ENCODE peak calls at places on chromosomes 2 and 18, in six cellular contexts. One of them, this sample, is unnamed.

GRCh38 chr2:121398853-121399252 is 113.9 kb upstream of the TFCP2L1 start:
- DNase-seq in HT-29: no peak
- DNase-seq in psoas muscle: no peak
- DNase-seq in activated CD4-positive, alpha-beta T cell treated with anti-CD3 and anti-CD28 coated beads, Interleukin-2, amount 10 ng/mL, durations not matched to agents 24 days and 14 days: no peak
- DNase-seq in NCI-H345: no peak
- DNase-seq in activated T-helper 1 cell treated with anti-CD3 and anti-CD28 coated beads, Interleukin-2, amount 50 U/mL, for 16 hours: no peak
- DNase-seq in this sample: no peak

GRCh38 chr2:71348302-71348701 is 16.7 kb downstream of the ZNF638 start:
- DNase-seq in activated T-helper 1 cell treated with anti-CD3 and anti-CD28 coated beads, Interleukin-2, amount 50 U/mL, for 16 hours: no peak
- DNase-seq in activated CD4-positive, alpha-beta T cell treated with anti-CD3 and anti-CD28 coated beads, Interleukin-2, amount 10 ng/mL, durations not matched to agents 24 days and 14 days: no peak
- DNase-seq in psoas muscle: no peak
- DNase-seq in HT-29: peak
- DNase-seq in NCI-H345: no peak
- DNase-seq in this sample: no peak

GRCh38 chr2:39099820-39100728 is 20.8 kb downstream of the SOS1 start:
- DNase-seq in psoas muscle: no peak
- DNase-seq in activated T-helper 1 cell treated with anti-CD3 and anti-CD28 coated beads, Interleukin-2, amount 50 U/mL, for 16 hours: no peak
- DNase-seq in HT-29: no peak
- DNase-seq in NCI-H345: no peak
- DNase-seq in activated CD4-positive, alpha-beta T cell treated with anti-CD3 and anti-CD28 coated beads, Interleukin-2, amount 10 ng/mL, durations not matched to agents 24 days and 14 days: no peak
- DNase-seq in this sample: no peak

GRCh38 chr2:47232738-47233415 is 77.8 kb upstream of the STPG4 start:
- DNase-seq in activated T-helper 1 cell treated with anti-CD3 and anti-CD28 coated beads, Interleukin-2, amount 50 U/mL, for 16 hours: no peak
- DNase-seq in activated CD4-positive, alpha-beta T cell treated with anti-CD3 and anti-CD28 coated beads, Interleukin-2, amount 10 ng/mL, durations not matched to agents 24 days and 14 days: no peak
- DNase-seq in HT-29: peak
- DNase-seq in psoas muscle: no peak
- DNase-seq in NCI-H345: peak
- DNase-seq in this sample: no peak

GRCh38 chr2:20661028-20661980 is 5.6 kb upstream of the GDF7 start:
- DNase-seq in HT-29: peak
- DNase-seq in activated CD4-positive, alpha-beta T cell treated with anti-CD3 and anti-CD28 coated beads, Interleukin-2, amount 10 ng/mL, durations not matched to agents 24 days and 14 days: peak
- DNase-seq in NCI-H345: peak
- DNase-seq in psoas muscle: peak
- DNase-seq in activated T-helper 1 cell treated with anti-CD3 and anti-CD28 coated beads, Interleukin-2, amount 50 U/mL, for 16 hours: peak
- DNase-seq in this sample: peak

GRCh38 chr2:161243873-161244272 is 64.4 kb upstream of the PSMD14 start:
- DNase-seq in activated CD4-positive, alpha-beta T cell treated with anti-CD3 and anti-CD28 coated beads, Interleukin-2, amount 10 ng/mL, durations not matched to agents 24 days and 14 days: peak
- DNase-seq in psoas muscle: no peak
- DNase-seq in HT-29: peak
- DNase-seq in activated T-helper 1 cell treated with anti-CD3 and anti-CD28 coated beads, Interleukin-2, amount 50 U/mL, for 16 hours: no peak
- DNase-seq in NCI-H345: no peak
- DNase-seq in this sample: no peak

GRCh38 chr2:8611712-8612111 is 70.1 kb upstream of the ID2 start:
- DNase-seq in activated CD4-positive, alpha-beta T cell treated with anti-CD3 and anti-CD28 coated beads, Interleukin-2, amount 10 ng/mL, durations not matched to agents 24 days and 14 days: no peak
- DNase-seq in NCI-H345: no peak
- DNase-seq in psoas muscle: no peak
- DNase-seq in HT-29: no peak
- DNase-seq in activated T-helper 1 cell treated with anti-CD3 and anti-CD28 coated beads, Interleukin-2, amount 50 U/mL, for 16 hours: no peak
- DNase-seq in this sample: no peak

GRCh38 chr2:45168731-45169338 is 159.6 kb upstream of the SIX2 start:
- DNase-seq in HT-29: no peak
- DNase-seq in NCI-H345: peak
- DNase-seq in activated T-helper 1 cell treated with anti-CD3 and anti-CD28 coated beads, Interleukin-2, amount 50 U/mL, for 16 hours: no peak
- DNase-seq in activated CD4-positive, alpha-beta T cell treated with anti-CD3 and anti-CD28 coated beads, Interleukin-2, amount 10 ng/mL, durations not matched to agents 24 days and 14 days: no peak
- DNase-seq in psoas muscle: peak
- DNase-seq in this sample: no peak

GRCh38 chr18:78196280-78196679 is 783.3 kb upstream of the SALL3 start:
- DNase-seq in activated CD4-positive, alpha-beta T cell treated with anti-CD3 and anti-CD28 coated beads, Interleukin-2, amount 10 ng/mL, durations not matched to agents 24 days and 14 days: no peak
- DNase-seq in activated T-helper 1 cell treated with anti-CD3 and anti-CD28 coated beads, Interleukin-2, amount 50 U/mL, for 16 hours: no peak
- DNase-seq in NCI-H345: no peak
- DNase-seq in psoas muscle: no peak
- DNase-seq in HT-29: no peak
- DNase-seq in this sample: no peak

GRCh38 chr18:36814994-36815393 is 13.8 kb downstream of the TPGS2 start:
- DNase-seq in activated T-helper 1 cell treated with anti-CD3 and anti-CD28 coated beads, Interleukin-2, amount 50 U/mL, for 16 hours: no peak
- DNase-seq in NCI-H345: no peak
- DNase-seq in HT-29: no peak
- DNase-seq in activated CD4-positive, alpha-beta T cell treated with anti-CD3 and anti-CD28 coated beads, Interleukin-2, amount 10 ng/mL, durations not matched to agents 24 days and 14 days: no peak
- DNase-seq in psoas muscle: no peak
- DNase-seq in this sample: no peak

GRCh38 chr2:128326296-128326790 is 7.7 kb upstream of the HS6ST1 start:
- DNase-seq in NCI-H345: no peak
- DNase-seq in psoas muscle: no peak
- DNase-seq in HT-29: no peak
- DNase-seq in activated CD4-positive, alpha-beta T cell treated with anti-CD3 and anti-CD28 coated beads, Interleukin-2, amount 10 ng/mL, durations not matched to agents 24 days and 14 days: no peak
- DNase-seq in activated T-helper 1 cell treated with anti-CD3 and anti-CD28 coated beads, Interleukin-2, amount 50 U/mL, for 16 hours: no peak
- DNase-seq in this sample: no peak

GRCh38 chr18:57135705-57136104 is 11.2 kb upstream of the BOD1L2 start:
- DNase-seq in HT-29: no peak
- DNase-seq in activated T-helper 1 cell treated with anti-CD3 and anti-CD28 coated beads, Interleukin-2, amount 50 U/mL, for 16 hours: no peak
- DNase-seq in psoas muscle: no peak
- DNase-seq in NCI-H345: no peak
- DNase-seq in activated CD4-positive, alpha-beta T cell treated with anti-CD3 and anti-CD28 coated beads, Interleukin-2, amount 10 ng/mL, durations not matched to agents 24 days and 14 days: no peak
- DNase-seq in this sample: no peak

GRCh38 chr2:84495539-84496146 is 20.7 kb upstream of the DNAH6 start:
- DNase-seq in psoas muscle: no peak
- DNase-seq in HT-29: peak
- DNase-seq in NCI-H345: peak
- DNase-seq in activated T-helper 1 cell treated with anti-CD3 and anti-CD28 coated beads, Interleukin-2, amount 50 U/mL, for 16 hours: no peak
- DNase-seq in activated CD4-positive, alpha-beta T cell treated with anti-CD3 and anti-CD28 coated beads, Interleukin-2, amount 10 ng/mL, durations not matched to agents 24 days and 14 days: peak
- DNase-seq in this sample: no peak

GRCh38 chr2:33229646-33230045 is 246.8 kb upstream of the RASGRP3 start:
- DNase-seq in HT-29: no peak
- DNase-seq in NCI-H345: no peak
- DNase-seq in activated CD4-positive, alpha-beta T cell treated with anti-CD3 and anti-CD28 coated beads, Interleukin-2, amount 10 ng/mL, durations not matched to agents 24 days and 14 days: no peak
- DNase-seq in activated T-helper 1 cell treated with anti-CD3 and anti-CD28 coated beads, Interleukin-2, amount 50 U/mL, for 16 hours: no peak
- DNase-seq in psoas muscle: no peak
- DNase-seq in this sample: no peak

GRCh38 chr2:154240921-154241379 is 369.2 kb downstream of the GALNT13 start:
- DNase-seq in activated T-helper 1 cell treated with anti-CD3 and anti-CD28 coated beads, Interleukin-2, amount 50 U/mL, for 16 hours: no peak
- DNase-seq in psoas muscle: peak
- DNase-seq in activated CD4-positive, alpha-beta T cell treated with anti-CD3 and anti-CD28 coated beads, Interleukin-2, amount 10 ng/mL, durations not matched to agents 24 days and 14 days: no peak
- DNase-seq in HT-29: no peak
- DNase-seq in NCI-H345: no peak
- DNase-seq in this sample: no peak

GRCh38 chr2:201157694-201158093 is 25.2 kb upstream of the CASP10 start:
- DNase-seq in psoas muscle: no peak
- DNase-seq in HT-29: no peak
- DNase-seq in activated T-helper 1 cell treated with anti-CD3 and anti-CD28 coated beads, Interleukin-2, amount 50 U/mL, for 16 hours: no peak
- DNase-seq in NCI-H345: no peak
- DNase-seq in activated CD4-positive, alpha-beta T cell treated with anti-CD3 and anti-CD28 coated beads, Interleukin-2, amount 10 ng/mL, durations not matched to agents 24 days and 14 days: no peak
- DNase-seq in this sample: no peak

GRCh38 chr2:121529439-121530209 is 1.1 kb upstream of the RNU4ATAC start:
- DNase-seq in NCI-H345: peak
- DNase-seq in HT-29: no peak
- DNase-seq in activated CD4-positive, alpha-beta T cell treated with anti-CD3 and anti-CD28 coated beads, Interleukin-2, amount 10 ng/mL, durations not matched to agents 24 days and 14 days: no peak
- DNase-seq in psoas muscle: no peak
- DNase-seq in activated T-helper 1 cell treated with anti-CD3 and anti-CD28 coated beads, Interleukin-2, amount 50 U/mL, for 16 hours: no peak
- DNase-seq in this sample: no peak

GRCh38 chr2:199468561-199469513 is 11.1 kb upstream of the SATB2 start:
- DNase-seq in psoas muscle: no peak
- DNase-seq in activated T-helper 1 cell treated with anti-CD3 and anti-CD28 coated beads, Interleukin-2, amount 50 U/mL, for 16 hours: no peak
- DNase-seq in NCI-H345: no peak
- DNase-seq in activated CD4-positive, alpha-beta T cell treated with anti-CD3 and anti-CD28 coated beads, Interleukin-2, amount 10 ng/mL, durations not matched to agents 24 days and 14 days: peak
- DNase-seq in HT-29: no peak
- DNase-seq in this sample: peak

GRCh38 chr18:68843467-68844089 is 45.7 kb downstream of the CCDC102B start:
- DNase-seq in activated T-helper 1 cell treated with anti-CD3 and anti-CD28 coated beads, Interleukin-2, amount 50 U/mL, for 16 hours: no peak
- DNase-seq in HT-29: no peak
- DNase-seq in NCI-H345: no peak
- DNase-seq in activated CD4-positive, alpha-beta T cell treated with anti-CD3 and anti-CD28 coated beads, Interleukin-2, amount 10 ng/mL, durations not matched to agents 24 days and 14 days: no peak
- DNase-seq in psoas muscle: no peak
- DNase-seq in this sample: no peak

GRCh38 chr2:127814677-127815076 is 3.7 kb upstream of the WDR33 start:
- DNase-seq in activated T-helper 1 cell treated with anti-CD3 and anti-CD28 coated beads, Interleukin-2, amount 50 U/mL, for 16 hours: no peak
- DNase-seq in psoas muscle: no peak
- DNase-seq in activated CD4-positive, alpha-beta T cell treated with anti-CD3 and anti-CD28 coated beads, Interleukin-2, amount 10 ng/mL, durations not matched to agents 24 days and 14 days: no peak
- DNase-seq in HT-29: no peak
- DNase-seq in NCI-H345: no peak
- DNase-seq in this sample: no peak

GRCh38 chr2:162925595-162925994 is 87.0 kb upstream of the KCNH7 start:
- DNase-seq in activated T-helper 1 cell treated with anti-CD3 and anti-CD28 coated beads, Interleukin-2, amount 50 U/mL, for 16 hours: no peak
- DNase-seq in activated CD4-positive, alpha-beta T cell treated with anti-CD3 and anti-CD28 coated beads, Interleukin-2, amount 10 ng/mL, durations not matched to agents 24 days and 14 days: no peak
- DNase-seq in psoas muscle: no peak
- DNase-seq in NCI-H345: no peak
- DNase-seq in HT-29: no peak
- DNase-seq in this sample: no peak

GRCh38 chr2:170377469-170378207 is 199.7 kb downstream of the MYO3B start:
- DNase-seq in activated T-helper 1 cell treated with anti-CD3 and anti-CD28 coated beads, Interleukin-2, amount 50 U/mL, for 16 hours: no peak
- DNase-seq in psoas muscle: no peak
- DNase-seq in activated CD4-positive, alpha-beta T cell treated with anti-CD3 and anti-CD28 coated beads, Interleukin-2, amount 10 ng/mL, durations not matched to agents 24 days and 14 days: no peak
- DNase-seq in NCI-H345: no peak
- DNase-seq in HT-29: no peak
- DNase-seq in this sample: no peak

GRCh38 chr2:11056614-11057013 is 98.7 kb upstream of the SLC66A3 start:
- DNase-seq in activated T-helper 1 cell treated with anti-CD3 and anti-CD28 coated beads, Interleukin-2, amount 50 U/mL, for 16 hours: no peak
- DNase-seq in activated CD4-positive, alpha-beta T cell treated with anti-CD3 and anti-CD28 coated beads, Interleukin-2, amount 10 ng/mL, durations not matched to agents 24 days and 14 days: no peak
- DNase-seq in psoas muscle: no peak
- DNase-seq in NCI-H345: peak
- DNase-seq in HT-29: peak
- DNase-seq in this sample: no peak

GRCh38 chr2:43132523-43133301 is 93.7 kb downstream of the ZFP36L2 start:
- DNase-seq in psoas muscle: no peak
- DNase-seq in activated T-helper 1 cell treated with anti-CD3 and anti-CD28 coated beads, Interleukin-2, amount 50 U/mL, for 16 hours: no peak
- DNase-seq in activated CD4-positive, alpha-beta T cell treated with anti-CD3 and anti-CD28 coated beads, Interleukin-2, amount 10 ng/mL, durations not matched to agents 24 days and 14 days: peak
- DNase-seq in HT-29: no peak
- DNase-seq in NCI-H345: no peak
- DNase-seq in this sample: peak

GRCh38 chr2:10499275-10499907 is 51.3 kb upstream of the ODC1 start:
- DNase-seq in HT-29: no peak
- DNase-seq in activated CD4-positive, alpha-beta T cell treated with anti-CD3 and anti-CD28 coated beads, Interleukin-2, amount 10 ng/mL, durations not matched to agents 24 days and 14 days: no peak
- DNase-seq in psoas muscle: no peak
- DNase-seq in activated T-helper 1 cell treated with anti-CD3 and anti-CD28 coated beads, Interleukin-2, amount 50 U/mL, for 16 hours: no peak
- DNase-seq in NCI-H345: no peak
- DNase-seq in this sample: no peak

GRCh38 chr2:128495996-128496547 is 177.4 kb upstream of the HS6ST1 start:
- DNase-seq in HT-29: no peak
- DNase-seq in activated T-helper 1 cell treated with anti-CD3 and anti-CD28 coated beads, Interleukin-2, amount 50 U/mL, for 16 hours: no peak
- DNase-seq in activated CD4-positive, alpha-beta T cell treated with anti-CD3 and anti-CD28 coated beads, Interleukin-2, amount 10 ng/mL, durations not matched to agents 24 days and 14 days: no peak
- DNase-seq in NCI-H345: no peak
- DNase-seq in psoas muscle: no peak
- DNase-seq in this sample: no peak

GRCh38 chr2:177772529-177772928 is 300.0 kb downstream of the PDE11A start:
- DNase-seq in activated T-helper 1 cell treated with anti-CD3 and anti-CD28 coated beads, Interleukin-2, amount 50 U/mL, for 16 hours: no peak
- DNase-seq in NCI-H345: peak
- DNase-seq in psoas muscle: no peak
- DNase-seq in HT-29: peak
- DNase-seq in activated CD4-positive, alpha-beta T cell treated with anti-CD3 and anti-CD28 coated beads, Interleukin-2, amount 10 ng/mL, durations not matched to agents 24 days and 14 days: peak
- DNase-seq in this sample: no peak

GRCh38 chr2:25309402-25309801 is 32.3 kb downstream of the DNMT3A start:
- DNase-seq in NCI-H345: peak
- DNase-seq in activated T-helper 1 cell treated with anti-CD3 and anti-CD28 coated beads, Interleukin-2, amount 50 U/mL, for 16 hours: peak
- DNase-seq in HT-29: peak
- DNase-seq in psoas muscle: peak
- DNase-seq in activated CD4-positive, alpha-beta T cell treated with anti-CD3 and anti-CD28 coated beads, Interleukin-2, amount 10 ng/mL, durations not matched to agents 24 days and 14 days: peak
- DNase-seq in this sample: no peak

GRCh38 chr2:190842606-190843104 is 38.0 kb upstream of the GLS start:
- DNase-seq in activated CD4-positive, alpha-beta T cell treated with anti-CD3 and anti-CD28 coated beads, Interleukin-2, amount 10 ng/mL, durations not matched to agents 24 days and 14 days: no peak
- DNase-seq in psoas muscle: no peak
- DNase-seq in activated T-helper 1 cell treated with anti-CD3 and anti-CD28 coated beads, Interleukin-2, amount 50 U/mL, for 16 hours: no peak
- DNase-seq in HT-29: no peak
- DNase-seq in NCI-H345: no peak
- DNase-seq in this sample: no peak

GRCh38 chr2:238560234-238560633 is 133.5 kb downstream of the ASB1 start:
- DNase-seq in activated T-helper 1 cell treated with anti-CD3 and anti-CD28 coated beads, Interleukin-2, amount 50 U/mL, for 16 hours: no peak
- DNase-seq in HT-29: no peak
- DNase-seq in NCI-H345: no peak
- DNase-seq in activated CD4-positive, alpha-beta T cell treated with anti-CD3 and anti-CD28 coated beads, Interleukin-2, amount 10 ng/mL, durations not matched to agents 24 days and 14 days: no peak
- DNase-seq in psoas muscle: no peak
- DNase-seq in this sample: no peak

GRCh38 chr2:63790913-63791312 is 50.8 kb upstream of the UGP2 start:
- DNase-seq in psoas muscle: no peak
- DNase-seq in NCI-H345: no peak
- DNase-seq in HT-29: no peak
- DNase-seq in activated T-helper 1 cell treated with anti-CD3 and anti-CD28 coated beads, Interleukin-2, amount 50 U/mL, for 16 hours: no peak
- DNase-seq in activated CD4-positive, alpha-beta T cell treated with anti-CD3 and anti-CD28 coated beads, Interleukin-2, amount 10 ng/mL, durations not matched to agents 24 days and 14 days: no peak
- DNase-seq in this sample: no peak

GRCh38 chr18:53544926-53545325 is 679.5 kb downstream of the MBD2 start:
- DNase-seq in activated T-helper 1 cell treated with anti-CD3 and anti-CD28 coated beads, Interleukin-2, amount 50 U/mL, for 16 hours: no peak
- DNase-seq in HT-29: no peak
- DNase-seq in NCI-H345: no peak
- DNase-seq in activated CD4-positive, alpha-beta T cell treated with anti-CD3 and anti-CD28 coated beads, Interleukin-2, amount 10 ng/mL, durations not matched to agents 24 days and 14 days: no peak
- DNase-seq in psoas muscle: no peak
- DNase-seq in this sample: no peak

GRCh38 chr2:240425236-240425615 is 10.2 kb upstream of the GPC1 start:
- DNase-seq in HT-29: no peak
- DNase-seq in activated CD4-positive, alpha-beta T cell treated with anti-CD3 and anti-CD28 coated beads, Interleukin-2, amount 10 ng/mL, durations not matched to agents 24 days and 14 days: no peak
- DNase-seq in NCI-H345: no peak
- DNase-seq in psoas muscle: no peak
- DNase-seq in activated T-helper 1 cell treated with anti-CD3 and anti-CD28 coated beads, Interleukin-2, amount 50 U/mL, for 16 hours: no peak
- DNase-seq in this sample: no peak

GRCh38 chr18:76621782-76622495 is 126.9 kb upstream of the ZNF516 start:
- DNase-seq in psoas muscle: no peak
- DNase-seq in activated T-helper 1 cell treated with anti-CD3 and anti-CD28 coated beads, Interleukin-2, amount 50 U/mL, for 16 hours: no peak
- DNase-seq in NCI-H345: peak
- DNase-seq in HT-29: no peak
- DNase-seq in activated CD4-positive, alpha-beta T cell treated with anti-CD3 and anti-CD28 coated beads, Interleukin-2, amount 10 ng/mL, durations not matched to agents 24 days and 14 days: no peak
- DNase-seq in this sample: no peak

GRCh38 chr2:41992056-41992699 is 55.6 kb upstream of the PKDCC start:
- DNase-seq in activated T-helper 1 cell treated with anti-CD3 and anti-CD28 coated beads, Interleukin-2, amount 50 U/mL, for 16 hours: no peak
- DNase-seq in HT-29: no peak
- DNase-seq in NCI-H345: no peak
- DNase-seq in activated CD4-positive, alpha-beta T cell treated with anti-CD3 and anti-CD28 coated beads, Interleukin-2, amount 10 ng/mL, durations not matched to agents 24 days and 14 days: no peak
- DNase-seq in psoas muscle: no peak
- DNase-seq in this sample: no peak

GRCh38 chr18:8794133-8794986 is 89.0 kb downstream of the MTCL1 start:
- DNase-seq in activated T-helper 1 cell treated with anti-CD3 and anti-CD28 coated beads, Interleukin-2, amount 50 U/mL, for 16 hours: no peak
- DNase-seq in psoas muscle: no peak
- DNase-seq in HT-29: peak
- DNase-seq in activated CD4-positive, alpha-beta T cell treated with anti-CD3 and anti-CD28 coated beads, Interleukin-2, amount 10 ng/mL, durations not matched to agents 24 days and 14 days: no peak
- DNase-seq in NCI-H345: no peak
- DNase-seq in this sample: no peak

GRCh38 chr18:22912835-22913234 is 20.3 kb upstream of the RBBP8 start:
- DNase-seq in psoas muscle: no peak
- DNase-seq in activated CD4-positive, alpha-beta T cell treated with anti-CD3 and anti-CD28 coated beads, Interleukin-2, amount 10 ng/mL, durations not matched to agents 24 days and 14 days: no peak
- DNase-seq in HT-29: peak
- DNase-seq in activated T-helper 1 cell treated with anti-CD3 and anti-CD28 coated beads, Interleukin-2, amount 50 U/mL, for 16 hours: no peak
- DNase-seq in NCI-H345: no peak
- DNase-seq in this sample: no peak